ENCODE peak calls at places on chromosomes 3 and 15, in seven cellular contexts. One of them, this sample, is unnamed.
A peak's percentile ranks its signal among the peaks of the same experiment; 100 is the strongest.

GRCh38 chr3:54564374-54564925 is 363.4 kb downstream of the LRTM1 start:
- DNase-seq in CD8-positive, alpha-beta T cell: no peak
- DNase-seq in colonic mucosa: no peak
- DNase-seq in GM13977: no peak
- DNase-seq in WTC11: no peak
- DNase-seq in progenitor cell of endocrine pancreas: no peak
- DNase-seq in fibroblast of pulmonary artery: no peak
- DNase-seq in this sample: no peak

GRCh38 chr3:4421121-4421520 is 45.9 kb downstream of the SUMF1 start:
- DNase-seq in CD8-positive, alpha-beta T cell: no peak
- DNase-seq in colonic mucosa: no peak
- DNase-seq in GM13977: peak; percentile 38
- DNase-seq in WTC11: no peak
- DNase-seq in progenitor cell of endocrine pancreas: no peak
- DNase-seq in fibroblast of pulmonary artery: peak; percentile 55
- DNase-seq in this sample: no peak

GRCh38 chr15:68075764-68076385 is 21.8 kb downstream of the PIAS1 start:
- DNase-seq in CD8-positive, alpha-beta T cell: no peak
- DNase-seq in colonic mucosa: no peak
- DNase-seq in GM13977: no peak
- DNase-seq in WTC11: no peak
- DNase-seq in progenitor cell of endocrine pancreas: no peak
- DNase-seq in fibroblast of pulmonary artery: no peak
- DNase-seq in this sample: no peak

GRCh38 chr3:49295489-49296058 is 18.5 kb upstream of the C3orf62 start:
- DNase-seq in CD8-positive, alpha-beta T cell: no peak
- DNase-seq in colonic mucosa: no peak
- DNase-seq in GM13977: no peak
- DNase-seq in WTC11: peak; percentile 18
- DNase-seq in progenitor cell of endocrine pancreas: no peak
- DNase-seq in fibroblast of pulmonary artery: peak; percentile 50
- DNase-seq in this sample: no peak

GRCh38 chr3:120908030-120908802 is at the start of gene STXBP5L:
- DNase-seq in CD8-positive, alpha-beta T cell: peak; percentile 47
- DNase-seq in colonic mucosa: peak; percentile 91
- DNase-seq in GM13977: peak; percentile 67
- DNase-seq in WTC11: peak; percentile 99
- DNase-seq in progenitor cell of endocrine pancreas: peak; percentile 97
- DNase-seq in fibroblast of pulmonary artery: peak; percentile 88
- DNase-seq in this sample: peak; percentile 89

GRCh38 chr15:37095993-37096877 is 4.1 kb downstream of the MEIS2 start:
- DNase-seq in CD8-positive, alpha-beta T cell: no peak
- DNase-seq in colonic mucosa: no peak
- DNase-seq in GM13977: no peak
- DNase-seq in WTC11: peak; percentile 50
- DNase-seq in progenitor cell of endocrine pancreas: no peak
- DNase-seq in fibroblast of pulmonary artery: no peak
- DNase-seq in this sample: no peak

GRCh38 chr3:171458056-171458856 is 1.9 kb downstream of the TNIK start:
- DNase-seq in CD8-positive, alpha-beta T cell: peak; percentile 74
- DNase-seq in colonic mucosa: peak; percentile 75
- DNase-seq in GM13977: no peak
- DNase-seq in WTC11: peak; percentile 29
- DNase-seq in progenitor cell of endocrine pancreas: no peak
- DNase-seq in fibroblast of pulmonary artery: no peak
- DNase-seq in this sample: no peak

GRCh38 chr3:36969540-36970432 is 23.1 kb downstream of the EPM2AIP1 start:
- DNase-seq in CD8-positive, alpha-beta T cell: no peak
- DNase-seq in colonic mucosa: no peak
- DNase-seq in GM13977: peak; percentile 82
- DNase-seq in WTC11: no peak
- DNase-seq in progenitor cell of endocrine pancreas: no peak
- DNase-seq in fibroblast of pulmonary artery: peak; percentile 55
- DNase-seq in this sample: no peak

GRCh38 chr3:129532261-129532660 is 3.8 kb downstream of the RHO start:
- DNase-seq in CD8-positive, alpha-beta T cell: no peak
- DNase-seq in colonic mucosa: no peak
- DNase-seq in GM13977: no peak
- DNase-seq in WTC11: no peak
- DNase-seq in progenitor cell of endocrine pancreas: no peak
- DNase-seq in fibroblast of pulmonary artery: no peak
- DNase-seq in this sample: no peak

GRCh38 chr3:123390865-123391613 is 57.9 kb downstream of the ADCY5 start:
- DNase-seq in CD8-positive, alpha-beta T cell: no peak
- DNase-seq in colonic mucosa: no peak
- DNase-seq in GM13977: no peak
- DNase-seq in WTC11: no peak
- DNase-seq in progenitor cell of endocrine pancreas: no peak
- DNase-seq in fibroblast of pulmonary artery: no peak
- DNase-seq in this sample: no peak

GRCh38 chr3:189712906-189713483 is 81.8 kb downstream of the TP63 start:
- DNase-seq in CD8-positive, alpha-beta T cell: no peak
- DNase-seq in colonic mucosa: no peak
- DNase-seq in GM13977: no peak
- DNase-seq in WTC11: no peak
- DNase-seq in progenitor cell of endocrine pancreas: no peak
- DNase-seq in fibroblast of pulmonary artery: no peak
- DNase-seq in this sample: no peak

GRCh38 chr15:76206325-76206976 is 104.8 kb downstream of the ETFA start:
- DNase-seq in CD8-positive, alpha-beta T cell: no peak
- DNase-seq in colonic mucosa: peak; percentile 49
- DNase-seq in GM13977: no peak
- DNase-seq in WTC11: no peak
- DNase-seq in progenitor cell of endocrine pancreas: no peak
- DNase-seq in fibroblast of pulmonary artery: peak; percentile 83
- DNase-seq in this sample: peak; percentile 54

GRCh38 chr3:55622116-55622515 is 135.0 kb upstream of the WNT5A start:
- DNase-seq in CD8-positive, alpha-beta T cell: no peak
- DNase-seq in colonic mucosa: no peak
- DNase-seq in GM13977: no peak
- DNase-seq in WTC11: no peak
- DNase-seq in progenitor cell of endocrine pancreas: no peak
- DNase-seq in fibroblast of pulmonary artery: no peak
- DNase-seq in this sample: no peak

GRCh38 chr15:65087873-65088642 is 11.5 kb downstream of the KBTBD13 start:
- DNase-seq in CD8-positive, alpha-beta T cell: no peak
- DNase-seq in colonic mucosa: peak; percentile 60
- DNase-seq in GM13977: no peak
- DNase-seq in WTC11: no peak
- DNase-seq in progenitor cell of endocrine pancreas: no peak
- DNase-seq in fibroblast of pulmonary artery: no peak
- DNase-seq in this sample: no peak

GRCh38 chr3:191528589-191528988 is 67.6 kb downstream of the PYDC2 start:
- DNase-seq in CD8-positive, alpha-beta T cell: no peak
- DNase-seq in colonic mucosa: no peak
- DNase-seq in GM13977: no peak
- DNase-seq in WTC11: no peak
- DNase-seq in progenitor cell of endocrine pancreas: no peak
- DNase-seq in fibroblast of pulmonary artery: no peak
- DNase-seq in this sample: no peak

GRCh38 chr3:110307065-110307809 is 764.4 kb upstream of the NECTIN3 start:
- DNase-seq in CD8-positive, alpha-beta T cell: no peak
- DNase-seq in colonic mucosa: no peak
- DNase-seq in GM13977: no peak
- DNase-seq in WTC11: no peak
- DNase-seq in progenitor cell of endocrine pancreas: no peak
- DNase-seq in fibroblast of pulmonary artery: no peak
- DNase-seq in this sample: no peak

GRCh38 chr3:118945834-118946233 is 88.8 kb downstream of the IGSF11 start:
- DNase-seq in CD8-positive, alpha-beta T cell: no peak
- DNase-seq in colonic mucosa: no peak
- DNase-seq in GM13977: no peak
- DNase-seq in WTC11: no peak
- DNase-seq in progenitor cell of endocrine pancreas: no peak
- DNase-seq in fibroblast of pulmonary artery: no peak
- DNase-seq in this sample: no peak

GRCh38 chr3:189563841-189564563 is 67.2 kb upstream of the TP63 start:
- DNase-seq in CD8-positive, alpha-beta T cell: no peak
- DNase-seq in colonic mucosa: no peak
- DNase-seq in GM13977: peak; percentile 37
- DNase-seq in WTC11: no peak
- DNase-seq in progenitor cell of endocrine pancreas: no peak
- DNase-seq in fibroblast of pulmonary artery: peak; percentile 60
- DNase-seq in this sample: no peak

GRCh38 chr3:144394052-144394451 is 422.4 kb downstream of the DIPK2A start:
- DNase-seq in CD8-positive, alpha-beta T cell: no peak
- DNase-seq in colonic mucosa: no peak
- DNase-seq in GM13977: no peak
- DNase-seq in WTC11: no peak
- DNase-seq in progenitor cell of endocrine pancreas: no peak
- DNase-seq in fibroblast of pulmonary artery: no peak
- DNase-seq in this sample: no peak

GRCh38 chr15:39672666-39673065 is 91.8 kb downstream of the THBS1 start:
- DNase-seq in CD8-positive, alpha-beta T cell: no peak
- DNase-seq in colonic mucosa: no peak
- DNase-seq in GM13977: no peak
- DNase-seq in WTC11: no peak
- DNase-seq in progenitor cell of endocrine pancreas: no peak
- DNase-seq in fibroblast of pulmonary artery: no peak
- DNase-seq in this sample: no peak

GRCh38 chr3:154926721-154927120 is 153.4 kb upstream of the MME start:
- DNase-seq in CD8-positive, alpha-beta T cell: no peak
- DNase-seq in colonic mucosa: no peak
- DNase-seq in GM13977: no peak
- DNase-seq in WTC11: no peak
- DNase-seq in progenitor cell of endocrine pancreas: no peak
- DNase-seq in fibroblast of pulmonary artery: no peak
- DNase-seq in this sample: no peak

GRCh38 chr15:62482715-62483429 is 317.8 kb upstream of the C2CD4B start:
- DNase-seq in CD8-positive, alpha-beta T cell: no peak
- DNase-seq in colonic mucosa: no peak
- DNase-seq in GM13977: peak; percentile 75
- DNase-seq in WTC11: peak; percentile 77
- DNase-seq in progenitor cell of endocrine pancreas: no peak
- DNase-seq in fibroblast of pulmonary artery: no peak
- DNase-seq in this sample: peak; percentile 30
- TF ChIP-seq CTCF in CD8-positive, alpha-beta T cell: no peak
- TF ChIP-seq CTCF in colonic mucosa: no peak
- TF ChIP-seq CTCF in GM13977: peak; percentile 61
- TF ChIP-seq CTCF in WTC11: peak; percentile 27
- TF ChIP-seq CTCF in progenitor cell of endocrine pancreas: peak; percentile 36
- TF ChIP-seq CTCF in fibroblast of pulmonary artery: peak; percentile 36
- TF ChIP-seq CTCF in this sample: no peak

GRCh38 chr15:89665449-89666146 is 10.3 kb upstream of the KIF7 start:
- DNase-seq in CD8-positive, alpha-beta T cell: no peak
- DNase-seq in colonic mucosa: peak; percentile 58
- DNase-seq in GM13977: peak; percentile 78
- DNase-seq in WTC11: peak; percentile 56
- DNase-seq in progenitor cell of endocrine pancreas: peak; percentile 38
- DNase-seq in fibroblast of pulmonary artery: peak; percentile 58
- DNase-seq in this sample: peak; percentile 52
- TF ChIP-seq CTCF in CD8-positive, alpha-beta T cell: no peak
- TF ChIP-seq CTCF in colonic mucosa: no peak
- TF ChIP-seq CTCF in GM13977: no peak
- TF ChIP-seq CTCF in WTC11: no peak
- TF ChIP-seq CTCF in progenitor cell of endocrine pancreas: no peak
- TF ChIP-seq CTCF in fibroblast of pulmonary artery: no peak
- TF ChIP-seq CTCF in this sample: no peak

GRCh38 chr3:133868166-133868565 is 27.5 kb downstream of the RAB6B start:
- DNase-seq in CD8-positive, alpha-beta T cell: no peak
- DNase-seq in colonic mucosa: no peak
- DNase-seq in GM13977: no peak
- DNase-seq in WTC11: no peak
- DNase-seq in progenitor cell of endocrine pancreas: no peak
- DNase-seq in fibroblast of pulmonary artery: no peak
- DNase-seq in this sample: no peak

GRCh38 chr3:133866141-133866540 is 29.5 kb downstream of the RAB6B start:
- DNase-seq in CD8-positive, alpha-beta T cell: no peak
- DNase-seq in colonic mucosa: no peak
- DNase-seq in GM13977: no peak
- DNase-seq in WTC11: no peak
- DNase-seq in progenitor cell of endocrine pancreas: no peak
- DNase-seq in fibroblast of pulmonary artery: no peak
- DNase-seq in this sample: no peak

GRCh38 chr3:133864616-133865015 is 31.1 kb downstream of the RAB6B start:
- DNase-seq in CD8-positive, alpha-beta T cell: no peak
- DNase-seq in colonic mucosa: no peak
- DNase-seq in GM13977: no peak
- DNase-seq in WTC11: no peak
- DNase-seq in progenitor cell of endocrine pancreas: no peak
- DNase-seq in fibroblast of pulmonary artery: no peak
- DNase-seq in this sample: no peak

GRCh38 chr3:133863865-133864264 is 31.8 kb downstream of the RAB6B start:
- DNase-seq in CD8-positive, alpha-beta T cell: no peak
- DNase-seq in colonic mucosa: no peak
- DNase-seq in GM13977: no peak
- DNase-seq in WTC11: no peak
- DNase-seq in progenitor cell of endocrine pancreas: no peak
- DNase-seq in fibroblast of pulmonary artery: no peak
- DNase-seq in this sample: no peak

GRCh38 chr3:133865136-133865855 is 30.4 kb downstream of the RAB6B start:
- DNase-seq in CD8-positive, alpha-beta T cell: no peak
- DNase-seq in colonic mucosa: no peak
- DNase-seq in GM13977: no peak
- DNase-seq in WTC11: no peak
- DNase-seq in progenitor cell of endocrine pancreas: no peak
- DNase-seq in fibroblast of pulmonary artery: no peak
- DNase-seq in this sample: no peak
- TF ChIP-seq CTCF in CD8-positive, alpha-beta T cell: no peak
- TF ChIP-seq CTCF in colonic mucosa: no peak
- TF ChIP-seq CTCF in GM13977: no peak
- TF ChIP-seq CTCF in WTC11: no peak
- TF ChIP-seq CTCF in progenitor cell of endocrine pancreas: no peak
- TF ChIP-seq CTCF in fibroblast of pulmonary artery: no peak
- TF ChIP-seq CTCF in this sample: no peak

DNA sequence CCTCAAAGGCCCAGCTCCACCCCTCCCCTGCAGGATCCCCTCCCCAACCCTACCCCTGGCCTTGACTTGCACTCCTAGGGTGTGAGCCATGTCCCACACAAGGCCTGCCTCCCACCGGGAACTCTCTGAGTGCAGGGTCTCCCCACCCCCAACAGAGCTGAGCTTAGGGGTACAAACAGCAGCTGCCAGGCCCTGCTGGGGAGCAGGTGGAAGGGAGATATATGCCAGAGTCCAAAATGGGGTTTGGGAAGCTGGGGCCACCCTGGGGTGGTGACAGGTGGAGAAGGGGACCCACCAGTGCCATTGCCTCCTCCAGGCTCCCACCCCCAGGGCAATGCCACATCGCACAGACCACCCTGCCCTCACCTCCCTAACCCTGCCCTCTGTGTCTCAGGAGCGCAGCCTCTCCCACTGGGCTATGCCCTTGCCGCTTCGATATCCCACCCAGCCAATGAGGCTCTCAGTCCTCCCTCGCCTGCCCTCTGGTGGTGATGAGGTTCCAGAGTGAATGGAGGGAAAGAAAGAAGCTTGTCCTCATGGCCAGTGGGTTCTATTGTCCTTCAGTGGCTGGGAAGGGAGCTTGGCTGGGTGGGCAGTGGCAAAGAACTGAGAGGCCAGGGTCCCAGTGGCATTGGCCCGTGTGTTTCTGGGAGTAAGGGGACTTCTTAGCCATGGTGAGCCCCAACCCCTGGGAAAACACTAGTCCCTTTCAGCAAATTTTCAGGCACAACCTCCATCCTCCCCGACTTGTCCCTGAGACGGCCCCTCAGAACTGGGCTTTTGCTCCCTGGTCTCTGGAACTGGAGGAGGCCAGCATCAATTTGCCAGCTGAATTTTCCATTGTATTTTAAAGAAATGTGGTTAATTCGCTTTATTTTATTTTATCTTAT is 46.8 kb downstream of the CYP11A1 start:
- DNase-seq in CD8-positive, alpha-beta T cell: peak; percentile 74
- DNase-seq in colonic mucosa: peak; percentile 57
- DNase-seq in GM13977: peak; percentile 62
- DNase-seq in WTC11: peak; percentile 83
- DNase-seq in progenitor cell of endocrine pancreas: no peak
- DNase-seq in fibroblast of pulmonary artery: peak; percentile 58
- DNase-seq in this sample: peak; percentile 73
- TF ChIP-seq CTCF in CD8-positive, alpha-beta T cell: no peak
- TF ChIP-seq CTCF in colonic mucosa: peak; percentile 44
- TF ChIP-seq CTCF in GM13977: peak; percentile 75
- TF ChIP-seq CTCF in WTC11: peak; percentile 49
- TF ChIP-seq CTCF in progenitor cell of endocrine pancreas: peak; percentile 40
- TF ChIP-seq CTCF in fibroblast of pulmonary artery: peak; percentile 81
- TF ChIP-seq CTCF in this sample: peak; percentile 56

This sample was measured in Calu3.